ENCODE peak calls at places on chromosomes 3 and 15, in six cellular contexts. One of them, this sample, is unnamed.

GRCh38 chr3:123096701-123097100 is 29.9 kb downstream of the PDIA5 start:
- DNase-seq in lower leg skin: no peak
- DNase-seq in SK-N-SH: peak
- DNase-seq in CD8-positive, alpha-beta T cell: no peak
- DNase-seq in adipocyte: peak
- DNase-seq in heart left ventricle: peak
- DNase-seq in this sample: peak

GRCh38 chr15:62190257-62190656 is 25.2 kb upstream of the C2CD4B start:
- DNase-seq in lower leg skin: no peak
- DNase-seq in SK-N-SH: no peak
- DNase-seq in CD8-positive, alpha-beta T cell: no peak
- DNase-seq in adipocyte: no peak
- DNase-seq in heart left ventricle: no peak
- DNase-seq in this sample: no peak

GRCh38 chr3:138594150-138594934 is at the start of gene CEP70:
- DNase-seq in lower leg skin: peak
- DNase-seq in SK-N-SH: peak
- DNase-seq in CD8-positive, alpha-beta T cell: peak
- DNase-seq in adipocyte: peak
- DNase-seq in heart left ventricle: peak
- DNase-seq in this sample: peak

GRCh38 chr15:33852570-33852969 is 115.7 kb upstream of the CHRM5 start:
- DNase-seq in lower leg skin: no peak
- DNase-seq in SK-N-SH: no peak
- DNase-seq in CD8-positive, alpha-beta T cell: no peak
- DNase-seq in adipocyte: peak
- DNase-seq in heart left ventricle: no peak
- DNase-seq in this sample: no peak

GRCh38 chr15:65476942-65477341 is 40.5 kb downstream of the DPP8 start:
- DNase-seq in lower leg skin: no peak
- DNase-seq in SK-N-SH: no peak
- DNase-seq in CD8-positive, alpha-beta T cell: no peak
- DNase-seq in adipocyte: peak
- DNase-seq in heart left ventricle: no peak
- DNase-seq in this sample: no peak

GRCh38 chr3:69085543-69086132 is 901 bp downstream of the ARL6IP5 start:
- DNase-seq in lower leg skin: no peak
- DNase-seq in SK-N-SH: peak
- DNase-seq in CD8-positive, alpha-beta T cell: no peak
- DNase-seq in adipocyte: no peak
- DNase-seq in heart left ventricle: peak
- DNase-seq in this sample: peak

GRCh38 chr15:84979651-84980050 is 2.0 kb upstream of the PDE8A start:
- DNase-seq in lower leg skin: no peak
- DNase-seq in SK-N-SH: no peak
- DNase-seq in CD8-positive, alpha-beta T cell: no peak
- DNase-seq in adipocyte: no peak
- DNase-seq in heart left ventricle: peak
- DNase-seq in this sample: no peak

GRCh38 chr15:31973197-31973596 is 57.1 kb upstream of the CHRNA7 start:
- DNase-seq in lower leg skin: peak
- DNase-seq in SK-N-SH: no peak
- DNase-seq in CD8-positive, alpha-beta T cell: no peak
- DNase-seq in adipocyte: no peak
- DNase-seq in heart left ventricle: no peak
- DNase-seq in this sample: no peak

GRCh38 chr15:52005748-52006701 is 13.0 kb upstream of the MAPK6 start:
- DNase-seq in lower leg skin: no peak
- DNase-seq in SK-N-SH: peak
- DNase-seq in CD8-positive, alpha-beta T cell: no peak
- DNase-seq in adipocyte: no peak
- DNase-seq in heart left ventricle: no peak
- DNase-seq in this sample: no peak

GRCh38 chr3:61060421-61060861 is 190.8 kb downstream of the FHIT start:
- DNase-seq in lower leg skin: no peak
- DNase-seq in SK-N-SH: no peak
- DNase-seq in CD8-positive, alpha-beta T cell: no peak
- DNase-seq in adipocyte: no peak
- DNase-seq in heart left ventricle: no peak
- DNase-seq in this sample: no peak
- H3K4me3 ChIP-seq in lower leg skin: no peak
- H3K4me3 ChIP-seq in SK-N-SH: no peak
- H3K4me3 ChIP-seq in CD8-positive, alpha-beta T cell: no peak
- H3K4me3 ChIP-seq in adipocyte: no peak
- H3K4me3 ChIP-seq in heart left ventricle: no peak
- H3K4me3 ChIP-seq in this sample: no peak

DNA sequence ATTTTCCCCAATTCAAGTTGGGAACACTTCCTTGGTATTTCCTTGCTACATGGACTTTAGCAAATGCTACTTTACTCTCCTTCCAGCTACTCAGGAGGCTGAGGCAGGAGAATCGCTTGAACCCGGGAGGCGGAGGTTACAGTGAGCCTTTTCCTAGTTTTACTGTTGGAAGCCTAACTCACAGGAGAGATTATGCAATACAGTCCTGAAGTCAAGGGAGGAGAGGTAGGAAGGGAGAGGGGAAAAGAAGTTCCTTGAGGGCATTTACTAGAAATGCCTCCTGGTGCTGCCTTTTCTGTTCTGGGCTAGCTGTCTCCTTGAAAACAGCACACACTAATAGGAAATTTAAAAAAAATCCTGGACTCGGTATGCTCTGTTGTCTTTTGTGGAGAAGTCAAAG is 6.2 kb downstream of the HHLA2 start:
- DNase-seq in lower leg skin: no peak
- DNase-seq in SK-N-SH: no peak
- DNase-seq in CD8-positive, alpha-beta T cell: no peak
- DNase-seq in adipocyte: no peak
- DNase-seq in heart left ventricle: no peak
- DNase-seq in this sample: no peak
- H3K4me3 ChIP-seq in lower leg skin: no peak
- H3K4me3 ChIP-seq in SK-N-SH: no peak
- H3K4me3 ChIP-seq in CD8-positive, alpha-beta T cell: no peak
- H3K4me3 ChIP-seq in adipocyte: no peak
- H3K4me3 ChIP-seq in heart left ventricle: no peak
- H3K4me3 ChIP-seq in this sample: no peak

DNA sequence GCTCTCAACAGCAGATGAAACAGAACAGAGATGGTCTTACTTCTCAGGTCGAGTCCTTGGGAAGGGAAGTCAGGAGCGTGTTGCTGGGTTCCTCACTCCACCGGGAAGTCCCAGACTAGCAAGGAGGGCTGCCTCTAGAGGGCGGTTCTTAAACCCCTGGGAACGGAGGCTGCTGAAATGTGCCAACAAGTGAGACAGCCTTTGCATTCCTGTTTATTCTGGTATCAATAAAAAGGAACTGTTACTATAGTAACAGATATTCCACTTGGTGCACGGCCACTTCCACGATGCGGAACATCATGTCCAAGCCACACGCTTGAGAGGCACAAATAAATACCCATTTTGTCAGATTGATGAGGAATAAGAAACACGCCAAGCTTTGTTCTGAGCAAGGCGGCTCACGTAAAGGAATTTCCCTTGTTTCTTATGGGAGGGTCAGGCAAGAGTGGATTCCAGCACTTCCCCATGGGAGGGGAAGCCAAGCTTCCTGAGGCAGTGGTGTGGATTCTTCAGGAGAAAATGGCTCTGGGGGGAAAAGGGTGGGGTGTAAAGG is at the start of gene FAM107A:
- DNase-seq in lower leg skin: no peak
- DNase-seq in SK-N-SH: no peak
- DNase-seq in CD8-positive, alpha-beta T cell: no peak
- DNase-seq in adipocyte: peak
- DNase-seq in heart left ventricle: peak
- DNase-seq in this sample: no peak
- H3K4me3 ChIP-seq in lower leg skin: peak
- H3K4me3 ChIP-seq in SK-N-SH: no peak
- H3K4me3 ChIP-seq in CD8-positive, alpha-beta T cell: no peak
- H3K4me3 ChIP-seq in adipocyte: peak
- H3K4me3 ChIP-seq in heart left ventricle: peak
- H3K4me3 ChIP-seq in this sample: peak

GRCh38 chr3:47385796-47386195 is 5.0 kb downstream of the PTPN23 start:
- DNase-seq in lower leg skin: no peak
- DNase-seq in SK-N-SH: no peak
- DNase-seq in CD8-positive, alpha-beta T cell: no peak
- DNase-seq in adipocyte: no peak
- DNase-seq in heart left ventricle: no peak
- DNase-seq in this sample: no peak

GRCh38 chr3:47380601-47381316 is at the start of gene PTPN23:
- DNase-seq in lower leg skin: peak
- DNase-seq in SK-N-SH: peak
- DNase-seq in CD8-positive, alpha-beta T cell: peak
- DNase-seq in adipocyte: peak
- DNase-seq in heart left ventricle: peak
- DNase-seq in this sample: peak

GRCh38 chr3:47381317-47382157 is 716 bp downstream of the PTPN23 start:
- DNase-seq in lower leg skin: peak
- DNase-seq in SK-N-SH: peak
- DNase-seq in CD8-positive, alpha-beta T cell: peak
- DNase-seq in adipocyte: peak
- DNase-seq in heart left ventricle: peak
- DNase-seq in this sample: peak

GRCh38 chr3:47384425-47384824 is 3.6 kb downstream of the PTPN23 start:
- DNase-seq in lower leg skin: no peak
- DNase-seq in SK-N-SH: no peak
- DNase-seq in CD8-positive, alpha-beta T cell: no peak
- DNase-seq in adipocyte: no peak
- DNase-seq in heart left ventricle: no peak
- DNase-seq in this sample: no peak

GRCh38 chr3:47385007-47385406 is 4.2 kb downstream of the PTPN23 start:
- DNase-seq in lower leg skin: no peak
- DNase-seq in SK-N-SH: no peak
- DNase-seq in CD8-positive, alpha-beta T cell: no peak
- DNase-seq in adipocyte: no peak
- DNase-seq in heart left ventricle: no peak
- DNase-seq in this sample: no peak
- H3K4me3 ChIP-seq in lower leg skin: no peak
- H3K4me3 ChIP-seq in SK-N-SH: no peak
- H3K4me3 ChIP-seq in CD8-positive, alpha-beta T cell: no peak
- H3K4me3 ChIP-seq in adipocyte: no peak
- H3K4me3 ChIP-seq in heart left ventricle: no peak
- H3K4me3 ChIP-seq in this sample: no peak

DNA sequence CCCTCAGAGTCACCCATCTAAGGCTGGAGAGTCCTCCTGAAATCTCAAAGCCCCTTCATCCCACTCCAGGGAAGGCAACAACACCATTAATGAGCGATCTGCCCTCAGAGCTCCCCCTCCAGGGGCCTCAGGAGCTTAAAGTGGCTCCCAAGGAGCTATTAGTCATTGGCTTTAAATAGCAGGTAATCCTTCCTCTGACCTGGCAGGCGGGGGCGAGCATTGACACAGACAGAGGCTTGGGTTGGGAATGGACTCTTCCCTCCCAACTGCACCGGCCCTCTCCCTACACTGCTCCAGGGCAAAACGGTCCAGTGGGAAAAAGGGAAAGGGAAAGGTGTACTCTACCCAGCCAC is 1.4 kb downstream of the MFGE8 start:
- DNase-seq in lower leg skin: peak
- DNase-seq in SK-N-SH: no peak
- DNase-seq in CD8-positive, alpha-beta T cell: no peak
- DNase-seq in adipocyte: peak
- DNase-seq in heart left ventricle: no peak
- DNase-seq in this sample: no peak
- H3K4me3 ChIP-seq in lower leg skin: no peak
- H3K4me3 ChIP-seq in SK-N-SH: peak
- H3K4me3 ChIP-seq in CD8-positive, alpha-beta T cell: no peak
- H3K4me3 ChIP-seq in adipocyte: peak
- H3K4me3 ChIP-seq in heart left ventricle: peak
- H3K4me3 ChIP-seq in this sample: peak

GRCh38 chr15:73992594-73992898 is 451 bp upstream of the STOML1 start:
- DNase-seq in lower leg skin: no peak
- DNase-seq in SK-N-SH: no peak
- DNase-seq in CD8-positive, alpha-beta T cell: no peak
- DNase-seq in adipocyte: no peak
- DNase-seq in heart left ventricle: no peak
- DNase-seq in this sample: no peak
- H3K4me3 ChIP-seq in lower leg skin: no peak
- H3K4me3 ChIP-seq in SK-N-SH: peak
- H3K4me3 ChIP-seq in CD8-positive, alpha-beta T cell: peak
- H3K4me3 ChIP-seq in adipocyte: peak
- H3K4me3 ChIP-seq in heart left ventricle: peak
- H3K4me3 ChIP-seq in this sample: peak

GRCh38 chr15:78564743-78565096 is 600 bp upstream of the CHRNA5 start:
- DNase-seq in lower leg skin: no peak
- DNase-seq in SK-N-SH: no peak
- DNase-seq in CD8-positive, alpha-beta T cell: no peak
- DNase-seq in adipocyte: no peak
- DNase-seq in heart left ventricle: no peak
- DNase-seq in this sample: no peak
- H3K4me3 ChIP-seq in lower leg skin: no peak
- H3K4me3 ChIP-seq in SK-N-SH: no peak
- H3K4me3 ChIP-seq in CD8-positive, alpha-beta T cell: peak
- H3K4me3 ChIP-seq in adipocyte: peak
- H3K4me3 ChIP-seq in heart left ventricle: peak
- H3K4me3 ChIP-seq in this sample: peak

DNA sequence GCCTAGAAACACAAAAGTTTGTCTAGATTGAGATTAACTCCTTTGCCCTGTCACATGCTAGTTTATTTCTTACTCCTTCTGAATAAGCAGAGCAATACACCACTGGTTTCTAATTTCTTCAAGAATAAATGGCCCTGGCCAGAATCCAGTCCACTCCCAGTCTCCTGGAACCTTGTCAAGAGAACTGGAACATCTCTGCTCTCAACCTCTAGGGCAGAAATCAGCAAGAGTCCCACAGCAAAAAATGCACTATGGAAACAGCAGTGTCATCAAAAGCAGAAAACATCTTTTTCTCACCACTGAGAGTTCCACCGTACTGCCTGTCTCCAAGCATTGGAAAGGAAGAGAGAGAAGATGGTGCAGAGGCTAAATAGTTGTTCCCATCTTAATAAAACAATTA is 35.9 kb upstream of the PPP2R3A start:
- DNase-seq in lower leg skin: no peak
- DNase-seq in SK-N-SH: no peak
- DNase-seq in CD8-positive, alpha-beta T cell: no peak
- DNase-seq in adipocyte: peak
- DNase-seq in heart left ventricle: peak
- DNase-seq in this sample: no peak
- H3K4me3 ChIP-seq in lower leg skin: no peak
- H3K4me3 ChIP-seq in SK-N-SH: no peak
- H3K4me3 ChIP-seq in CD8-positive, alpha-beta T cell: no peak
- H3K4me3 ChIP-seq in adipocyte: no peak
- H3K4me3 ChIP-seq in heart left ventricle: no peak
- H3K4me3 ChIP-seq in this sample: no peak

DNA sequence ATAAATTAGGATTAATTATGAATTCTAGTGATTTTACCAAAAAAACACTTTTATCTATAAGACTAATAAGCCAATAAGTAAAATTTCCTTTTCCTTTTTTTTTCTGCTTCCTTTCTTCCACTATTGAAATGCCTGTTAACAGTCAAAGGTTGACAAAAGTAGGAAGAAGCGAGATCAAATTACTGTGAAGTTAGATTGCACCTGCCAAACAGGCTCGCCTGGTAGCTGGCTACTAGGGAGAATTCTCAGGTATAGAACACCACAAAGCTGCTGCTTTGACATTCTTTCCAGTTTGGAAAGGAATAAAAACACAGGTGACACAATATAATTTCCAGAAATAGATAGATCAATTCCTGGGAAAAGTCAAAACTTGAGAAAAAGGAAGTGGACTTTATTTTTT is 749.0 kb downstream of the NSUN3 start:
- DNase-seq in lower leg skin: no peak
- DNase-seq in SK-N-SH: no peak
- DNase-seq in CD8-positive, alpha-beta T cell: no peak
- DNase-seq in adipocyte: no peak
- DNase-seq in heart left ventricle: no peak
- DNase-seq in this sample: no peak
- H3K4me3 ChIP-seq in lower leg skin: no peak
- H3K4me3 ChIP-seq in SK-N-SH: no peak
- H3K4me3 ChIP-seq in CD8-positive, alpha-beta T cell: no peak
- H3K4me3 ChIP-seq in adipocyte: no peak
- H3K4me3 ChIP-seq in heart left ventricle: no peak
- H3K4me3 ChIP-seq in this sample: no peak

This sample was measured in coronary artery.